ENCODE peak calls at places on chromosomes 3 and 15, in nine cellular contexts. One of them, this sample, is unnamed.

GRCh38 chr3:194395201-194395600 is 3.9 kb downstream of the GP5 start:
- DNase-seq in fibroblast of pulmonary artery: peak; percentile 41
- DNase-seq in NCI-H1417: peak; percentile 97
- DNase-seq in AG09309: no peak
- DNase-seq in substantia nigra: no peak
- DNase-seq in anterior cingulate cortex: no peak
- DNase-seq in hypothalamus: no peak
- DNase-seq in effector CD4-positive, alpha-beta T cell: no peak
- DNase-seq in LoVo: no peak
- DNase-seq in this sample: no peak

GRCh38 chr3:52722491-52722890 is 16.6 kb downstream of the SPCS1 start:
- DNase-seq in LoVo: no peak
- DNase-seq in AG09309: no peak
- DNase-seq in fibroblast of pulmonary artery: no peak
- DNase-seq in anterior cingulate cortex: no peak
- DNase-seq in substantia nigra: no peak
- DNase-seq in NCI-H1417: no peak
- DNase-seq in effector CD4-positive, alpha-beta T cell: no peak
- DNase-seq in hypothalamus: no peak
- DNase-seq in this sample: no peak

GRCh38 chr3:154885016-154885415 is 195.1 kb upstream of the MME start:
- DNase-seq in fibroblast of pulmonary artery: peak; percentile 39
- DNase-seq in LoVo: no peak
- DNase-seq in NCI-H1417: no peak
- DNase-seq in hypothalamus: no peak
- DNase-seq in substantia nigra: no peak
- DNase-seq in effector CD4-positive, alpha-beta T cell: no peak
- DNase-seq in anterior cingulate cortex: no peak
- DNase-seq in AG09309: peak; percentile 31
- DNase-seq in this sample: no peak

GRCh38 chr3:42090973-42091731 is at the start of gene TRAK1:
- DNase-seq in fibroblast of pulmonary artery: peak; percentile 82
- DNase-seq in LoVo: no peak
- DNase-seq in effector CD4-positive, alpha-beta T cell: no peak
- DNase-seq in anterior cingulate cortex: peak; percentile 58
- DNase-seq in hypothalamus: peak; percentile 62
- DNase-seq in substantia nigra: peak; percentile 76
- DNase-seq in NCI-H1417: no peak
- DNase-seq in AG09309: peak; percentile 78
- DNase-seq in this sample: no peak

GRCh38 chr3:170961616-170962400 is 53.4 kb upstream of the EIF5A2 start:
- DNase-seq in anterior cingulate cortex: peak; percentile 31
- DNase-seq in substantia nigra: no peak
- DNase-seq in LoVo: peak; percentile 38
- DNase-seq in NCI-H1417: peak; percentile 68
- DNase-seq in AG09309: no peak
- DNase-seq in effector CD4-positive, alpha-beta T cell: no peak
- DNase-seq in fibroblast of pulmonary artery: peak; percentile 73
- DNase-seq in hypothalamus: peak; percentile 54
- DNase-seq in this sample: no peak

GRCh38 chr3:12658593-12659058 is 5.3 kb downstream of the RAF1 start:
- DNase-seq in NCI-H1417: no peak
- DNase-seq in fibroblast of pulmonary artery: peak; percentile 48
- DNase-seq in AG09309: peak; percentile 84
- DNase-seq in hypothalamus: no peak
- DNase-seq in effector CD4-positive, alpha-beta T cell: no peak
- DNase-seq in substantia nigra: no peak
- DNase-seq in LoVo: peak; percentile 37
- DNase-seq in anterior cingulate cortex: no peak
- DNase-seq in this sample: no peak

GRCh38 chr3:16885948-16886683 is 1.4 kb downstream of the PLCL2 start:
- DNase-seq in LoVo: no peak
- DNase-seq in AG09309: no peak
- DNase-seq in substantia nigra: no peak
- DNase-seq in NCI-H1417: peak; percentile 43
- DNase-seq in fibroblast of pulmonary artery: peak; percentile 61
- DNase-seq in hypothalamus: no peak
- DNase-seq in anterior cingulate cortex: no peak
- DNase-seq in effector CD4-positive, alpha-beta T cell: no peak
- DNase-seq in this sample: no peak

GRCh38 chr15:69067296-69067695 is 52.8 kb downstream of the NOX5 start:
- DNase-seq in hypothalamus: no peak
- DNase-seq in substantia nigra: no peak
- DNase-seq in fibroblast of pulmonary artery: no peak
- DNase-seq in effector CD4-positive, alpha-beta T cell: no peak
- DNase-seq in anterior cingulate cortex: no peak
- DNase-seq in NCI-H1417: no peak
- DNase-seq in AG09309: no peak
- DNase-seq in LoVo: no peak
- DNase-seq in this sample: no peak

GRCh38 chr3:122824465-122825379 is 29.9 kb downstream of the SLC49A4 start:
- DNase-seq in effector CD4-positive, alpha-beta T cell: no peak
- DNase-seq in LoVo: peak; percentile 53
- DNase-seq in NCI-H1417: no peak
- DNase-seq in substantia nigra: no peak
- DNase-seq in fibroblast of pulmonary artery: no peak
- DNase-seq in anterior cingulate cortex: no peak
- DNase-seq in AG09309: peak; percentile 3
- DNase-seq in hypothalamus: no peak
- DNase-seq in this sample: no peak

GRCh38 chr3:116005404-116005803 is 382.1 kb downstream of the GAP43 start:
- DNase-seq in NCI-H1417: peak; percentile 60
- DNase-seq in anterior cingulate cortex: no peak
- DNase-seq in effector CD4-positive, alpha-beta T cell: no peak
- DNase-seq in fibroblast of pulmonary artery: peak; percentile 92
- DNase-seq in substantia nigra: no peak
- DNase-seq in LoVo: no peak
- DNase-seq in hypothalamus: no peak
- DNase-seq in AG09309: peak; percentile 96
- DNase-seq in this sample: no peak

GRCh38 chr3:156432563-156432962 is 122.4 kb downstream of the SSR3 start:
- DNase-seq in anterior cingulate cortex: no peak
- DNase-seq in LoVo: no peak
- DNase-seq in hypothalamus: no peak
- DNase-seq in substantia nigra: no peak
- DNase-seq in NCI-H1417: no peak
- DNase-seq in fibroblast of pulmonary artery: no peak
- DNase-seq in effector CD4-positive, alpha-beta T cell: no peak
- DNase-seq in AG09309: no peak
- DNase-seq in this sample: no peak

GRCh38 chr15:55694652-55695150 is 48.3 kb downstream of the PRTG start:
- DNase-seq in NCI-H1417: peak; percentile 66
- DNase-seq in anterior cingulate cortex: no peak
- DNase-seq in fibroblast of pulmonary artery: no peak
- DNase-seq in LoVo: peak; percentile 53
- DNase-seq in AG09309: peak; percentile 8
- DNase-seq in effector CD4-positive, alpha-beta T cell: no peak
- DNase-seq in substantia nigra: no peak
- DNase-seq in hypothalamus: no peak
- DNase-seq in this sample: no peak

GRCh38 chr15:29596266-29596665 is 226.0 kb downstream of the TJP1 start:
- DNase-seq in LoVo: no peak
- DNase-seq in substantia nigra: no peak
- DNase-seq in AG09309: no peak
- DNase-seq in NCI-H1417: no peak
- DNase-seq in hypothalamus: no peak
- DNase-seq in effector CD4-positive, alpha-beta T cell: no peak
- DNase-seq in anterior cingulate cortex: no peak
- DNase-seq in fibroblast of pulmonary artery: peak; percentile 66
- DNase-seq in this sample: no peak

GRCh38 chr3:193874997-193875593 is 260.9 kb upstream of the HES1 start:
- DNase-seq in NCI-H1417: no peak
- DNase-seq in fibroblast of pulmonary artery: no peak
- DNase-seq in anterior cingulate cortex: no peak
- DNase-seq in effector CD4-positive, alpha-beta T cell: no peak
- DNase-seq in LoVo: no peak
- DNase-seq in substantia nigra: no peak
- DNase-seq in hypothalamus: no peak
- DNase-seq in AG09309: no peak
- DNase-seq in this sample: no peak

GRCh38 chr15:78035319-78035718 is 42.2 kb downstream of the TBC1D2B start:
- DNase-seq in hypothalamus: no peak
- DNase-seq in fibroblast of pulmonary artery: peak; percentile 69
- DNase-seq in substantia nigra: no peak
- DNase-seq in anterior cingulate cortex: no peak
- DNase-seq in NCI-H1417: no peak
- DNase-seq in effector CD4-positive, alpha-beta T cell: no peak
- DNase-seq in AG09309: no peak
- DNase-seq in LoVo: no peak
- DNase-seq in this sample: no peak

GRCh38 chr3:62051506-62051905 is 321.8 kb downstream of the FEZF2 start:
- DNase-seq in AG09309: no peak
- DNase-seq in hypothalamus: no peak
- DNase-seq in effector CD4-positive, alpha-beta T cell: no peak
- DNase-seq in LoVo: peak; percentile 5
- DNase-seq in substantia nigra: no peak
- DNase-seq in fibroblast of pulmonary artery: peak; percentile 40
- DNase-seq in NCI-H1417: peak; percentile 36
- DNase-seq in anterior cingulate cortex: no peak
- DNase-seq in this sample: no peak

GRCh38 chr3:83968386-83968785 is 990.4 kb upstream of the CADM2 start:
- DNase-seq in hypothalamus: no peak
- DNase-seq in effector CD4-positive, alpha-beta T cell: no peak
- DNase-seq in LoVo: peak; percentile 22
- DNase-seq in NCI-H1417: no peak
- DNase-seq in fibroblast of pulmonary artery: no peak
- DNase-seq in AG09309: no peak
- DNase-seq in anterior cingulate cortex: no peak
- DNase-seq in substantia nigra: no peak
- DNase-seq in this sample: no peak

GRCh38 chr15:63040954-63041353 is 1.6 kb upstream of the TPM1 start:
- DNase-seq in LoVo: no peak
- DNase-seq in NCI-H1417: no peak
- DNase-seq in fibroblast of pulmonary artery: no peak
- DNase-seq in hypothalamus: no peak
- DNase-seq in substantia nigra: no peak
- DNase-seq in anterior cingulate cortex: no peak
- DNase-seq in effector CD4-positive, alpha-beta T cell: no peak
- DNase-seq in AG09309: no peak
- DNase-seq in this sample: no peak

GRCh38 chr3:64224826-64225606 is at the start of gene PRICKLE2:
- DNase-seq in NCI-H1417: no peak
- DNase-seq in effector CD4-positive, alpha-beta T cell: no peak
- DNase-seq in hypothalamus: peak; percentile 78
- DNase-seq in fibroblast of pulmonary artery: peak; percentile 93
- DNase-seq in LoVo: no peak
- DNase-seq in substantia nigra: peak; percentile 53
- DNase-seq in AG09309: peak; percentile 78
- DNase-seq in anterior cingulate cortex: peak; percentile 88
- DNase-seq in this sample: no peak

GRCh38 chr3:133237380-133237779 is 162.5 kb upstream of the BFSP2 start:
- DNase-seq in hypothalamus: no peak
- DNase-seq in fibroblast of pulmonary artery: peak; percentile 26
- DNase-seq in substantia nigra: no peak
- DNase-seq in LoVo: no peak
- DNase-seq in AG09309: no peak
- DNase-seq in effector CD4-positive, alpha-beta T cell: no peak
- DNase-seq in NCI-H1417: no peak
- DNase-seq in anterior cingulate cortex: no peak
- DNase-seq in this sample: no peak

GRCh38 chr15:60713096-60714084 is 234.4 kb upstream of the ICE2 start:
- DNase-seq in hypothalamus: no peak
- DNase-seq in substantia nigra: no peak
- DNase-seq in AG09309: no peak
- DNase-seq in effector CD4-positive, alpha-beta T cell: no peak
- DNase-seq in fibroblast of pulmonary artery: peak; percentile 65
- DNase-seq in LoVo: no peak
- DNase-seq in NCI-H1417: no peak
- DNase-seq in anterior cingulate cortex: peak; percentile 13
- DNase-seq in this sample: no peak

GRCh38 chr3:160951677-160952487 is 153.3 kb downstream of the B3GALNT1 start:
- DNase-seq in AG09309: no peak
- DNase-seq in anterior cingulate cortex: no peak
- DNase-seq in substantia nigra: no peak
- DNase-seq in LoVo: no peak
- DNase-seq in fibroblast of pulmonary artery: no peak
- DNase-seq in hypothalamus: no peak
- DNase-seq in effector CD4-positive, alpha-beta T cell: no peak
- DNase-seq in NCI-H1417: peak; percentile 79
- DNase-seq in this sample: no peak

GRCh38 chr3:99602183-99602582 is 36.2 kb upstream of the COL8A1 start:
- DNase-seq in LoVo: no peak
- DNase-seq in anterior cingulate cortex: no peak
- DNase-seq in hypothalamus: no peak
- DNase-seq in fibroblast of pulmonary artery: no peak
- DNase-seq in effector CD4-positive, alpha-beta T cell: no peak
- DNase-seq in substantia nigra: no peak
- DNase-seq in AG09309: no peak
- DNase-seq in NCI-H1417: no peak
- DNase-seq in this sample: no peak

GRCh38 chr3:71441217-71441924 is 142.2 kb downstream of the FOXP1 start:
- DNase-seq in AG09309: no peak
- DNase-seq in LoVo: no peak
- DNase-seq in fibroblast of pulmonary artery: no peak
- DNase-seq in NCI-H1417: no peak
- DNase-seq in effector CD4-positive, alpha-beta T cell: no peak
- DNase-seq in substantia nigra: no peak
- DNase-seq in anterior cingulate cortex: no peak
- DNase-seq in hypothalamus: peak; percentile 35
- DNase-seq in this sample: no peak

GRCh38 chr3:7710284-7710683 is 791.3 kb upstream of the LMCD1 start:
- DNase-seq in anterior cingulate cortex: no peak
- DNase-seq in AG09309: no peak
- DNase-seq in effector CD4-positive, alpha-beta T cell: no peak
- DNase-seq in NCI-H1417: peak; percentile 81
- DNase-seq in fibroblast of pulmonary artery: no peak
- DNase-seq in substantia nigra: no peak
- DNase-seq in hypothalamus: no peak
- DNase-seq in LoVo: no peak
- DNase-seq in this sample: no peak

GRCh38 chr15:73982251-73982962 is 9.7 kb downstream of the STOML1 start:
- DNase-seq in fibroblast of pulmonary artery: peak; percentile 89
- DNase-seq in LoVo: no peak
- DNase-seq in anterior cingulate cortex: peak; percentile 54
- DNase-seq in substantia nigra: peak; percentile 42
- DNase-seq in hypothalamus: peak; percentile 67
- DNase-seq in effector CD4-positive, alpha-beta T cell: no peak
- DNase-seq in AG09309: peak; percentile 73
- DNase-seq in NCI-H1417: no peak
- DNase-seq in this sample: no peak

GRCh38 chr3:127634653-127635052 is 5.7 kb downstream of the PODXL2 start:
- DNase-seq in LoVo: no peak
- DNase-seq in NCI-H1417: no peak
- DNase-seq in anterior cingulate cortex: no peak
- DNase-seq in effector CD4-positive, alpha-beta T cell: no peak
- DNase-seq in substantia nigra: no peak
- DNase-seq in AG09309: no peak
- DNase-seq in fibroblast of pulmonary artery: no peak
- DNase-seq in hypothalamus: no peak
- DNase-seq in this sample: no peak

GRCh38 chr3:46893763-46894162 is 16.2 kb downstream of the PTH1R start:
- DNase-seq in fibroblast of pulmonary artery: no peak
- DNase-seq in LoVo: no peak
- DNase-seq in NCI-H1417: no peak
- DNase-seq in AG09309: no peak
- DNase-seq in effector CD4-positive, alpha-beta T cell: no peak
- DNase-seq in anterior cingulate cortex: no peak
- DNase-seq in hypothalamus: no peak
- DNase-seq in substantia nigra: no peak
- DNase-seq in this sample: no peak